ENCODE peak calls at places on chromosomes 12 and 14, in five cellular contexts. One of them, this sample, is unnamed.

GRCh38 chr12:88737838-88738472 is 157.7 kb upstream of the KITLG start:
- DNase-seq in D721Med: no peak
- DNase-seq in GM23338: no peak
- DNase-seq in PC-9: no peak
- DNase-seq in fibroblast of lung: no peak
- DNase-seq in this sample: no peak

GRCh38 chr12:54195736-54196347 is 7.1 kb upstream of the SMUG1 start:
- DNase-seq in D721Med: no peak
- DNase-seq in GM23338: no peak
- DNase-seq in PC-9: no peak
- DNase-seq in fibroblast of lung: peak; percentile 65
- DNase-seq in this sample: no peak

GRCh38 chr12:123660328-123660727 is 10.6 kb upstream of the TCTN2 start:
- DNase-seq in D721Med: no peak
- DNase-seq in GM23338: no peak
- DNase-seq in PC-9: no peak
- DNase-seq in fibroblast of lung: peak; percentile 89
- DNase-seq in this sample: no peak

GRCh38 chr12:7588703-7589329 is 76.9 kb downstream of the APOBEC1 start:
- DNase-seq in D721Med: no peak
- DNase-seq in GM23338: peak; percentile 77
- DNase-seq in PC-9: peak; percentile 58
- DNase-seq in fibroblast of lung: peak; percentile 28
- DNase-seq in this sample: no peak

GRCh38 chr14:96502621-96503251 is 554 bp downstream of the PAPOLA start:
- DNase-seq in D721Med: no peak
- DNase-seq in GM23338: peak; percentile 79
- DNase-seq in PC-9: peak; percentile 8
- DNase-seq in fibroblast of lung: peak; percentile 43
- DNase-seq in this sample: peak; percentile 55

GRCh38 chr12:30836656-30837445 is 82.1 kb upstream of the CAPRIN2 start:
- DNase-seq in D721Med: no peak
- DNase-seq in GM23338: no peak
- DNase-seq in PC-9: no peak
- DNase-seq in fibroblast of lung: no peak
- DNase-seq in this sample: no peak

GRCh38 chr14:56359245-56359644 is 220.4 kb upstream of the TMEM260 start:
- DNase-seq in D721Med: no peak
- DNase-seq in GM23338: no peak
- DNase-seq in PC-9: no peak
- DNase-seq in fibroblast of lung: peak; percentile 42
- DNase-seq in this sample: no peak

GRCh38 chr12:22657538-22657937 is 32.6 kb downstream of the ETNK1 start:
- DNase-seq in D721Med: no peak
- DNase-seq in GM23338: no peak
- DNase-seq in PC-9: no peak
- DNase-seq in fibroblast of lung: peak; percentile 44
- DNase-seq in this sample: no peak

GRCh38 chr14:102317564-102318248 is 1.8 kb upstream of the ZNF839 start:
- DNase-seq in D721Med: no peak
- DNase-seq in GM23338: peak; percentile 48
- DNase-seq in PC-9: peak; percentile 37
- DNase-seq in fibroblast of lung: no peak
- DNase-seq in this sample: peak; percentile 52

GRCh38 chr12:82857911-82858533 is 171.3 kb downstream of the TMTC2 start:
- DNase-seq in D721Med: no peak
- DNase-seq in GM23338: peak; percentile 35
- DNase-seq in PC-9: no peak
- DNase-seq in fibroblast of lung: no peak
- DNase-seq in this sample: no peak

GRCh38 chr14:70809238-70810214 is at the start of gene MAP3K9:
- DNase-seq in D721Med: peak; percentile 85
- DNase-seq in GM23338: peak; percentile 98
- DNase-seq in PC-9: peak; percentile 100
- DNase-seq in fibroblast of lung: peak; percentile 23
- DNase-seq in this sample: peak; percentile 97

GRCh38 chr14:53956427-53957201 is at the start of gene BMP4:
- DNase-seq in D721Med: no peak
- DNase-seq in GM23338: peak; percentile 97
- DNase-seq in PC-9: peak; percentile 93
- DNase-seq in fibroblast of lung: peak; percentile 66
- DNase-seq in this sample: peak; percentile 79

GRCh38 chr12:54991161-54991991 is 6.8 kb upstream of the TESPA1 start:
- DNase-seq in D721Med: no peak
- DNase-seq in GM23338: no peak
- DNase-seq in PC-9: no peak
- DNase-seq in fibroblast of lung: no peak
- DNase-seq in this sample: no peak

GRCh38 chr12:129186952-129187351 is 333.7 kb downstream of the GLT1D1 start:
- DNase-seq in D721Med: no peak
- DNase-seq in GM23338: peak; percentile 40
- DNase-seq in PC-9: no peak
- DNase-seq in fibroblast of lung: no peak
- DNase-seq in this sample: no peak

GRCh38 chr14:67418368-67419174 is 6.6 kb upstream of the PLEK2 start:
- DNase-seq in D721Med: no peak
- DNase-seq in GM23338: no peak
- DNase-seq in PC-9: peak; percentile 69
- DNase-seq in fibroblast of lung: no peak
- DNase-seq in this sample: no peak

GRCh38 chr14:67423424-67423823 is 11.5 kb upstream of the PLEK2 start:
- DNase-seq in D721Med: no peak
- DNase-seq in GM23338: no peak
- DNase-seq in PC-9: no peak
- DNase-seq in fibroblast of lung: no peak
- DNase-seq in this sample: no peak

GRCh38 chr14:67417633-67418032 is 5.7 kb upstream of the PLEK2 start:
- DNase-seq in D721Med: no peak
- DNase-seq in GM23338: no peak
- DNase-seq in PC-9: no peak
- DNase-seq in fibroblast of lung: no peak
- DNase-seq in this sample: no peak

GRCh38 chr14:67421356-67422224 is 9.6 kb upstream of the PLEK2 start:
- DNase-seq in D721Med: no peak
- DNase-seq in GM23338: no peak
- DNase-seq in PC-9: no peak
- DNase-seq in fibroblast of lung: no peak
- DNase-seq in this sample: no peak

GRCh38 chr14:67420102-67420739 is 8.3 kb upstream of the PLEK2 start:
- DNase-seq in D721Med: no peak
- DNase-seq in GM23338: peak; percentile 87
- DNase-seq in PC-9: no peak
- DNase-seq in fibroblast of lung: no peak
- DNase-seq in this sample: no peak
- TF ChIP-seq CTCF in D721Med: peak; percentile 64
- TF ChIP-seq CTCF in GM23338: peak; percentile 77
- TF ChIP-seq CTCF in PC-9: no peak
- TF ChIP-seq CTCF in fibroblast of lung: peak; percentile 24
- TF ChIP-seq CTCF in this sample: no peak

GRCh38 chr12:80040075-80040738 is 59.1 kb upstream of the OTOGL start:
- DNase-seq in D721Med: no peak
- DNase-seq in GM23338: no peak
- DNase-seq in PC-9: no peak
- DNase-seq in fibroblast of lung: no peak
- DNase-seq in this sample: no peak
- TF ChIP-seq CTCF in D721Med: no peak
- TF ChIP-seq CTCF in GM23338: no peak
- TF ChIP-seq CTCF in PC-9: no peak
- TF ChIP-seq CTCF in fibroblast of lung: no peak
- TF ChIP-seq CTCF in this sample: no peak

GRCh38 chr14:50340945-50341344 is 28.8 kb downstream of the DMAC2L start:
- DNase-seq in D721Med: no peak
- DNase-seq in GM23338: peak; percentile 68
- DNase-seq in PC-9: no peak
- DNase-seq in fibroblast of lung: no peak
- DNase-seq in this sample: no peak
- TF ChIP-seq CTCF in D721Med: peak; percentile 23
- TF ChIP-seq CTCF in GM23338: peak; percentile 53
- TF ChIP-seq CTCF in PC-9: no peak
- TF ChIP-seq CTCF in fibroblast of lung: peak; percentile 5
- TF ChIP-seq CTCF in this sample: no peak

DNA sequence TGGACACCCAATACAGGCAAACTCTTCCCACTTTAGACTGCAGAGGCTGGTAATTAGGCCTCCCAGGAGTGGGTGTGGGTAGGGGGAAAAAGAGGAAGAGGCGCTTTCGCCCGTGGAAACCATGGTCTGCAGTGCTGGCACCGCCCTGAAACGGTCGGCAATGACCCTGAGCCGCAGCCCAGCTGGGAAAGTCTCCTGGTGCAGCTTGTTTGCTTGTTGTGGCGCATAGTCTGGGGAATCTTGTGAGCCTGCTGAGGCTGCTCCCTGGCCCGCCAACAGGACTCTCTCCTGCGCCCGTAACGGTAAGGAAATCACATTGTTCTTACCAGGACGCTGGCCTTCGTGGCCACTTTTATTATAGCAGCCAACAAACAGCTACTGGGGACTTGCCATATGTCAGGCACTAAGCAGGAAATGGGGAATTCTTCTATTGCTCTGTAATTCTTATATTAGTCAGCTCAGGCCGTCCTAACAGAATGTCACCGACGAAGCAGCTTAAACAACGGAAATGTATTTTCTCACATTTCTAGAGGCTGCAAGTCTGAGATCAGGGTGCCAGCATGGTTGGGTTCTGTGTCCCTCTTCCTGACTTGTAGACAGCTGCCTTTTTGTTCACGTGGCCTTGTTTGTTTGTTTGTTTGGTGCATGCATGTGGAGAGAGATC is 52.5 kb upstream of the RIN3 start:
- DNase-seq in D721Med: no peak
- DNase-seq in GM23338: peak; percentile 39
- DNase-seq in PC-9: no peak
- DNase-seq in fibroblast of lung: peak; percentile 65
- DNase-seq in this sample: no peak
- TF ChIP-seq CTCF in D721Med: no peak
- TF ChIP-seq CTCF in GM23338: no peak
- TF ChIP-seq CTCF in PC-9: no peak
- TF ChIP-seq CTCF in fibroblast of lung: no peak
- TF ChIP-seq CTCF in this sample: no peak

DNA sequence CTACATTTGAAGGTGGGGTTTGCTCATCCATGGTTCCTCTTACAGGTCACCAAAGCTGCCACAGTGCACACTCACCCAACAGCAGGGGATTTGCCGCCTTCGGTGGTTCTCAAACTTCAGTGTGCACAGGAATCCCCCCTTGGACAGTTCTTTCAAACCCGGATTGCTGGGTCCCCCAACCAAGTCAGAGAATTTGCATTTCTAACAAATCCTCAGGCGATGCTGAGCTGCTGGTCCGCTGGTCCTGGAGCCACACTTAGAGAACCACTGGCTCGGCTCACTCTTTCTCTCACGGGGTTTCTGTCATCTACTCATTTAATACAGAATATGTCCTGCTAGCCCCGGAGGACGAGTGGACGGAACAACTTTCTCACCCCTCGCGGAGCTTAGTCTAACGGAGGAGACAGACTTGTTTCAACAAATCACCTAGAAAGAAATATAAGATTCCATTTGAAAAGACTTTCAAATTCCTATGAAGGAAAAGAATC is 24.1 kb upstream of the ZFP36L1 start:
- DNase-seq in D721Med: no peak
- DNase-seq in GM23338: no peak
- DNase-seq in PC-9: no peak
- DNase-seq in fibroblast of lung: no peak
- DNase-seq in this sample: no peak
- TF ChIP-seq CTCF in D721Med: no peak
- TF ChIP-seq CTCF in GM23338: no peak
- TF ChIP-seq CTCF in PC-9: peak; percentile 41
- TF ChIP-seq CTCF in fibroblast of lung: no peak
- TF ChIP-seq CTCF in this sample: peak; percentile 0

DNA sequence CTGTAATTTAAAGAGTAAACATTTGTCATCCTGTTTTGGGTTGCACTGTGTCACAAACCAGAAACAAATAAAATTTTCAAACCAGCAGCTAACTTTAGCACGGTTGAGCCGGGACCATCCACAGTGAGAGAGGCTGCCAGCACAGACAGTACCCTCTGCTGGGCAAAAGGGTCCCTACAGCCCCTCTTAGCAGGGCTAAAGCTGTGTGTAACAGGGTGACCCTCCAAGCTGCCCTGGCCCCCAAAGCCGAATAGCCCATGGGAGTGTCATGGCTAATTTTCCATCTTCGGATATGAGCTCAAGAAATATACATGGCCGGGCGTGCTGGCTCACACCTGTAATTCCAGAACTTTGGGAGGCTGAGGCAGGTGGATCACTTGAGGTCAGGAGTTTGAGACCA is 157.1 kb upstream of the GRIN2B start:
- DNase-seq in D721Med: no peak
- DNase-seq in GM23338: peak; percentile 73
- DNase-seq in PC-9: no peak
- DNase-seq in fibroblast of lung: no peak
- DNase-seq in this sample: no peak
- TF ChIP-seq CTCF in D721Med: peak; percentile 28
- TF ChIP-seq CTCF in GM23338: peak; percentile 63
- TF ChIP-seq CTCF in PC-9: peak; percentile 33
- TF ChIP-seq CTCF in fibroblast of lung: no peak
- TF ChIP-seq CTCF in this sample: no peak

GRCh38 chr12:132014915-132015280 is 65.2 kb downstream of the EP400 start:
- DNase-seq in D721Med: no peak
- DNase-seq in GM23338: peak; percentile 16
- DNase-seq in PC-9: no peak
- DNase-seq in fibroblast of lung: no peak
- DNase-seq in this sample: no peak
- TF ChIP-seq CTCF in D721Med: no peak
- TF ChIP-seq CTCF in GM23338: no peak
- TF ChIP-seq CTCF in PC-9: no peak
- TF ChIP-seq CTCF in fibroblast of lung: no peak
- TF ChIP-seq CTCF in this sample: no peak

DNA sequence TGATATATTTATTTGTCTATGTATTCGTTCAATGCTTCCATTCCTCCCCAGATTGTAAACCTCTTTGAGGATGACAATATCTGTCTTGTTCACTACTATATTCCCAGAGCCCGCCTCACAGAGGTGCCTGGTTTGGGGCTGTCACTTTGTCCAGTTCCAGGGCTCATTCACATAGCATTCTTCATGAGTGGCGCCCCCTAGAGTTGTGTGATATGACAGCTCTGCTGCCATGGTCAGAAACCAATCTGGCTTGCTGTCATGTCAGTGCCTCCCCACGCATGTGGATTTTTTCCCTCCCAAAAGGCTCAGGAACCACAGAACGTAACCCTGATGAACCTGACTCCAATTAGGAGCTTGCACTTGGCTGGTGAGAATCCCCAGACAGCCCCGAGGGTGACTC is 145.4 kb downstream of the PTPN11 start:
- DNase-seq in D721Med: no peak
- DNase-seq in GM23338: peak; percentile 46
- DNase-seq in PC-9: no peak
- DNase-seq in fibroblast of lung: no peak
- DNase-seq in this sample: no peak
- TF ChIP-seq CTCF in D721Med: no peak
- TF ChIP-seq CTCF in GM23338: peak; percentile 64
- TF ChIP-seq CTCF in PC-9: peak; percentile 26
- TF ChIP-seq CTCF in fibroblast of lung: no peak
- TF ChIP-seq CTCF in this sample: no peak

GRCh38 chr14:30214456-30215090 is 286.9 kb upstream of the PRKD1 start:
- DNase-seq in D721Med: peak; percentile 13
- DNase-seq in GM23338: peak; percentile 75
- DNase-seq in PC-9: no peak
- DNase-seq in fibroblast of lung: peak; percentile 89
- DNase-seq in this sample: peak; percentile 21
- TF ChIP-seq CTCF in D721Med: peak; percentile 79
- TF ChIP-seq CTCF in GM23338: peak; percentile 85
- TF ChIP-seq CTCF in PC-9: peak; percentile 73
- TF ChIP-seq CTCF in fibroblast of lung: peak; percentile 65
- TF ChIP-seq CTCF in this sample: no peak